ENCODE peak calls at places on chromosome 6, in seven cellular contexts. W is GM20000, G is testis, J is upper lobe of left lung, C is GM10248, H is choroid plexus epithelial cell, U is ovary. R is an unnamed sample.

GRCh38 chr6:30411515-30412207 is 66.7 kb downstream of the RPP21 start:
- DNase-seq in W (no peak), G (peak), J (peak), C (no peak), H (peak), U (no peak), R (no peak)

GRCh38 chr6:44123544-44123943 is 3.7 kb downstream of the MRPL14 start:
- DNase-seq in W (no peak), G (no peak), J (peak), C (no peak), H (no peak), U (no peak), R (no peak)

GRCh38 chr6:51644426-51644825 is 443.0 kb downstream of the PKHD1 start:
- DNase-seq in W (no peak), G (no peak), J (no peak), C (no peak), H (no peak), U (no peak), R (no peak)

GRCh38 chr6:170266061-170266825 is 24.6 kb downstream of the DLL1 start:
- DNase-seq in W (no peak), G (no peak), J (peak), C (no peak), H (no peak), U (no peak), R (no peak)

GRCh38 chr6:134774244-134774643 is 175.7 kb downstream of the ALDH8A1 start:
- DNase-seq in W (no peak), G (no peak), J (no peak), C (no peak), H (peak), U (no peak), R (no peak)

GRCh38 chr6:15036690-15037245 is 209.1 kb upstream of the JARID2 start:
- DNase-seq in W (no peak), G (peak), J (peak), C (no peak), H (no peak), U (no peak), R (no peak)

GRCh38 chr6:85795966-85796365 is 153.3 kb upstream of the SYNCRIP start:
- DNase-seq in W (no peak), G (no peak), J (no peak), C (no peak), H (no peak), U (no peak), R (no peak)

GRCh38 chr6:101614774-101615173 is 221.3 kb downstream of the GRIK2 start:
- DNase-seq in W (no peak), G (no peak), J (no peak), C (no peak), H (peak), U (no peak), R (no peak)

GRCh38 chr6:139886396-139886795 is 511.9 kb upstream of the CITED2 start:
- DNase-seq in W (no peak), G (no peak), J (no peak), C (no peak), H (no peak), U (no peak), R (no peak)

GRCh38 chr6:95741001-95741400 is 163.7 kb downstream of the MANEA start:
- DNase-seq in W (no peak), G (no peak), J (no peak), C (no peak), H (no peak), U (no peak), R (no peak)

GRCh38 chr6:117521785-117522502 is 39.5 kb downstream of the DCBLD1 start:
- DNase-seq in W (no peak), G (no peak), J (no peak), C (no peak), H (peak), U (no peak), R (no peak)

GRCh38 chr6:138346302-138347195 is 31.2 kb upstream of the SMIM28 start:
- DNase-seq in W (no peak), G (no peak), J (no peak), C (no peak), H (peak), U (no peak), R (no peak)

GRCh38 chr6:52389264-52389625 is 27.3 kb downstream of the PAQR8 start:
- DNase-seq in W (no peak), G (no peak), J (no peak), C (no peak), H (peak), U (no peak), R (no peak)

GRCh38 chr6:28769626-28770402 is 154.0 kb downstream of the TRIM27 start:
- DNase-seq in W (no peak), G (no peak), J (no peak), C (no peak), H (peak), U (no peak), R (no peak)

GRCh38 chr6:138957484-138957883 is 30.6 kb downstream of the REPS1 start:
- DNase-seq in W (no peak), G (no peak), J (no peak), C (no peak), H (peak), U (no peak), R (no peak)

GRCh38 chr6:167093922-167094432 is 28.9 kb upstream of the CCR6 start:
- DNase-seq in W (peak), G (peak), J (no peak), C (peak), H (no peak), U (no peak), R (peak)

GRCh38 chr6:5656226-5656625 is 350.5 kb downstream of the NRN1 start:
- DNase-seq in W (no peak), G (no peak), J (peak), C (no peak), H (no peak), U (no peak), R (no peak)

GRCh38 chr6:101779051-101779844 is 385.7 kb downstream of the GRIK2 start:
- DNase-seq in W (no peak), G (no peak), J (no peak), C (no peak), H (peak), U (no peak), R (no peak)

GRCh38 chr6:12528581-12529363 is 187.8 kb upstream of the PHACTR1 start:
- DNase-seq in W (no peak), G (no peak), J (no peak), C (no peak), H (no peak), U (no peak), R (no peak)

GRCh38 chr6:31287621-31288020 is 15.7 kb upstream of the HLA-C start:
- DNase-seq in W (no peak), G (no peak), J (no peak), C (no peak), H (no peak), U (no peak), R (no peak)

GRCh38 chr6:108727966-108728730 is 120.1 kb upstream of the ARMC2 start:
- DNase-seq in W (no peak), G (no peak), J (no peak), C (no peak), H (no peak), U (no peak), R (no peak)

GRCh38 chr6:83057705-83058321 is 7.8 kb downstream of the UBE3D start:
- DNase-seq in W (peak), G (peak), J (peak), C (peak), H (peak), U (no peak), R (peak)

GRCh38 chr6:124372076-124372475 is 568.4 kb downstream of the NKAIN2 start:
- DNase-seq in W (no peak), G (no peak), J (no peak), C (no peak), H (peak), U (no peak), R (no peak)

GRCh38 chr6:162181741-162182401 is 545.7 kb downstream of the PRKN start:
- DNase-seq in W (no peak), G (no peak), J (no peak), C (no peak), H (peak), U (no peak), R (no peak)

GRCh38 chr6:13722880-13723279 is 11.2 kb upstream of the RANBP9 start:
- DNase-seq in W (no peak), G (no peak), J (no peak), C (no peak), H (no peak), U (no peak), R (no peak)

GRCh38 chr6:39061182-39061581 is 12.6 kb downstream of the GLP1R start:
- DNase-seq in W (no peak), G (no peak), J (peak), C (no peak), H (no peak), U (no peak), R (no peak)

GRCh38 chr6:72758901-72759300 is 137.0 kb downstream of the KCNQ5 start:
- DNase-seq in W (no peak), G (no peak), J (no peak), C (no peak), H (no peak), U (no peak), R (no peak)

GRCh38 chr6:2412731-2413130 is 167.3 kb upstream of the GMDS start:
- DNase-seq in W (no peak), G (no peak), J (no peak), C (no peak), H (peak), U (no peak), R (no peak)

GRCh38 chr6:81383472-81383871 is 369.0 kb downstream of the TENT5A start:
- DNase-seq in W (no peak), G (no peak), J (no peak), C (no peak), H (no peak), U (no peak), R (no peak)

GRCh38 chr6:21115111-21115510 is 478.4 kb upstream of the SOX4 start:
- DNase-seq in W (no peak), G (peak), J (no peak), C (no peak), H (peak), U (peak), R (no peak)

GRCh38 chr6:79586548-79586947 is 44.6 kb upstream of the SH3BGRL2 start:
- DNase-seq in W (no peak), G (no peak), J (no peak), C (no peak), H (peak), U (no peak), R (no peak)

GRCh38 chr6:26331809-26332226 is 33.2 kb upstream of the BTN3A2 start:
- DNase-seq in W (peak), G (no peak), J (no peak), C (peak), H (no peak), U (no peak), R (no peak)

GRCh38 chr6:170050591-170051041 is 240.3 kb downstream of the DLL1 start:
- DNase-seq in W (no peak), G (peak), J (peak), C (no peak), H (no peak), U (no peak), R (no peak)

DNA sequence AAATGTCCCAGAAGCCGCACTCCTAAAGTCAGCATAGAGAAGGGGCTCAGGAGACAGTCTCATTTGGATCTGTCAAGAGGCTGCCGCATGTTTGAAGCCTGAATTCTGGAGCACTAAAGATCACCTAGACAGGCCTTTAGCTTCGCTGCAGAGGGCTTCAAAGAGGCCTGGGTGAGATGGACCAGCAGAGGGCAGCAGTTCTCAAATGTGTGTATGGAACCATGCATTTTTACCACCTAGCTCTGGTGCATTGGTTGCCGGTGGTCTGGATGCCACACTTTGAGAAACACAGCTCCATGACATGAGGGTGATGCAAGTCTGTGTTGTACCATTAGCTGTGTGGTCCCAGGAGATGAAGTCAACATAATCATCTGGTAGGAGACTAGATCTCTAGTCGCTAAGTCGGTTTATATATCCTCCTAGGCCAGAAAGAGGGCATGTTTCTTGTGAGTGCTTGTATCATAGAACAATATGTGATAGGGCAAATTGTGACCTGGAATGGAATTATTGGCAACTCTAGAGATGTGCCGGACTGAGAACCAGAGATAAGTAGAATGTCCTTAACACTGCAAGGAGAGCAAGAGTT is 64.8 kb downstream of the KIAA0319 start:
- DNase-seq in W (peak), G (peak), J (peak), C (peak), H (peak), U (peak), R (peak)
- TF ChIP-seq CTCF in W (peak), G (peak), J (peak), C (peak), H (peak), U (peak), R (peak)

GRCh38 chr6:158517038-158517437 is 42.9 kb upstream of the TMEM181 start:
- DNase-seq in W (no peak), G (no peak), J (no peak), C (no peak), H (no peak), U (no peak), R (no peak)
- TF ChIP-seq CTCF in W (no peak), G (no peak), J (no peak), C (no peak), H (no peak), U (no peak), R (no peak)

GRCh38 chr6:1238040-1238439 is 73.9 kb upstream of the FOXQ1 start:
- DNase-seq in W (no peak), G (no peak), J (no peak), C (no peak), H (no peak), U (no peak), R (no peak)
- TF ChIP-seq CTCF in W (no peak), G (no peak), J (no peak), C (no peak), H (no peak), U (no peak), R (no peak)

DNA sequence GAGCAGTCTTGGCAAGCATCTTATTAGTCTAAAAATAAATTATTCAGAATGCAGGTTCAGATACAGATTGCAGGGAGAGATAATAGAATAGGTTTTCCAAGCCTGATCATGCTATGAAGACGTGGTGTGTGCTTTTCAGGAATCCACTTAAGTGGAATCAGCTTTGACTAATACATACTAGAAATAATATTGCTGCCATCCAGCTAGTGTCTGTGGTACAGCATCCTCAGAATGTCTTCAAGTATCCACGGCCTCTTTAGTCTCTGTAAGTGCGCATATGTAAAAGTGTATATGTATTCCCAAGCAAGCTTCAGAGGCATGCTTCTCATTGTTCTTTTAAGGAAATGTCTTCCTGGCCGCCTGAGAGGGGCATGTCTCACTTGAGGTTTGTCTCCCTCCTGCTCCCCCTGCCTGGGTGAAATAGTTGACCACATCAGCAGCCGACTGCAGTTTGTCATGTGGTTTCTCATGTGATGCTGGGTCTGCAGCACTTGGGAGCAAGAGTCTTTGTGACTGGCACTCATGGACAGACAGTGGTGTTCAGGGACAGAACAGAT is 150.9 kb downstream of the PRL start:
- DNase-seq in W (no peak), G (peak), J (no peak), C (no peak), H (peak), U (peak), R (no peak)
- TF ChIP-seq CTCF in W (no peak), G (no peak), J (no peak), C (no peak), H (peak), U (no peak), R (no peak)

GRCh38 chr6:90436403-90436802 is 139.8 kb upstream of the BACH2 start:
- DNase-seq in W (no peak), G (no peak), J (no peak), C (no peak), H (no peak), U (no peak), R (no peak)

GRCh38 chr6:90432408-90432775 is 135.7 kb upstream of the BACH2 start:
- DNase-seq in W (no peak), G (no peak), J (no peak), C (no peak), H (no peak), U (no peak), R (no peak)

GRCh38 chr6:90432937-90433336 is 136.3 kb upstream of the BACH2 start:
- DNase-seq in W (no peak), G (no peak), J (no peak), C (no peak), H (no peak), U (no peak), R (no peak)

GRCh38 chr6:90435207-90435899 is 138.7 kb upstream of the BACH2 start:
- DNase-seq in W (no peak), G (no peak), J (no peak), C (no peak), H (no peak), U (no peak), R (no peak)

GRCh38 chr6:90434096-90434495 is 137.5 kb upstream of the BACH2 start:
- DNase-seq in W (no peak), G (no peak), J (no peak), C (no peak), H (peak), U (no peak), R (no peak)
- TF ChIP-seq CTCF in W (no peak), G (no peak), J (no peak), C (no peak), H (peak), U (no peak), R (no peak)

GRCh38 chr6:89500486-89501020 is 67.6 kb downstream of the ANKRD6 start:
- DNase-seq in W (no peak), G (no peak), J (no peak), C (no peak), H (no peak), U (no peak), R (no peak)
- TF ChIP-seq CTCF in W (no peak), G (no peak), J (no peak), C (no peak), H (no peak), U (no peak), R (no peak)

R was measured in GM13977.